ENCODE peak calls at places on chromosomes 11 and 22, in five cellular contexts. N, J, R, Q and M are unnamed samples.

GRCh38 chr11:78265326-78265725 is 76.6 kb downstream of the USP35 start:
- DNase-seq in N (no peak), J (no peak), R (no peak), Q (peak), M (no peak)

GRCh38 chr22:25853078-25853477 is 111.1 kb downstream of the MYO18B start:
- DNase-seq in N (no peak), J (no peak), R (no peak), Q (no peak), M (no peak)

GRCh38 chr11:131724436-131724995 is 354.1 kb downstream of the NTM start:
- DNase-seq in N (no peak), J (no peak), R (no peak), Q (no peak), M (no peak)

GRCh38 chr22:45159652-45160462 is 3.9 kb upstream of the NUP50 start:
- DNase-seq in N (no peak), J (peak), R (no peak), Q (peak), M (no peak)

GRCh38 chr11:11478021-11478420 is 125.0 kb upstream of the CSNK2A3 start:
- DNase-seq in N (no peak), J (no peak), R (no peak), Q (no peak), M (no peak)

GRCh38 chr11:2652857-2653643 is 46.7 kb downstream of the KCNQ1OT1 start:
- DNase-seq in N (no peak), J (no peak), R (no peak), Q (no peak), M (no peak)

GRCh38 chr22:36761553-36762240 is 14.2 kb downstream of the IFT27 start:
- DNase-seq in N (no peak), J (no peak), R (no peak), Q (no peak), M (no peak)

GRCh38 chr11:26231252-26231661 is 100.7 kb upstream of the ANO3 start:
- DNase-seq in N (no peak), J (peak), R (no peak), Q (peak), M (no peak)

GRCh38 chr22:24201681-24202590 is 20.6 kb downstream of the SUSD2 start:
- DNase-seq in N (no peak), J (no peak), R (no peak), Q (peak), M (peak)
- H2AFZ ChIP-seq in N (no peak), J (no peak), R (no peak), Q (no peak), M (no peak)

GRCh38 chr11:68446046-68446725 is 14.4 kb upstream of the PPP6R3 start:
- DNase-seq in N (no peak), J (no peak), R (no peak), Q (no peak), M (no peak)

GRCh38 chr11:68441466-68442230 is 18.9 kb upstream of the PPP6R3 start:
- DNase-seq in N (no peak), J (no peak), R (no peak), Q (peak), M (no peak)

GRCh38 chr11:68447015-68447801 is 13.3 kb upstream of the PPP6R3 start:
- DNase-seq in N (peak), J (peak), R (peak), Q (peak), M (peak)

GRCh38 chr11:68445531-68446035 is 15.0 kb upstream of the PPP6R3 start:
- DNase-seq in N (no peak), J (no peak), R (no peak), Q (no peak), M (no peak)

GRCh38 chr11:68444566-68444965 is 16.0 kb upstream of the PPP6R3 start:
- DNase-seq in N (no peak), J (no peak), R (no peak), Q (no peak), M (no peak)
- H2AFZ ChIP-seq in N (no peak), J (no peak), R (no peak), Q (no peak), M (no peak)

GRCh38 chr11:117181586-117182550 is 3.3 kb downstream of the SIDT2 start:
- DNase-seq in N (no peak), J (no peak), R (no peak), Q (no peak), M (no peak)

GRCh38 chr11:117182551-117182935 is 4.0 kb downstream of the SIDT2 start:
- DNase-seq in N (no peak), J (no peak), R (no peak), Q (no peak), M (no peak)

GRCh38 chr11:117179048-117179999 is 781 bp downstream of the SIDT2 start:
- DNase-seq in N (peak), J (peak), R (no peak), Q (no peak), M (no peak)

GRCh38 chr11:117180020-117180419 is 1.5 kb downstream of the SIDT2 start:
- DNase-seq in N (peak), J (no peak), R (no peak), Q (no peak), M (no peak)

GRCh38 chr11:117180661-117181585 is 2.4 kb downstream of the SIDT2 start:
- DNase-seq in N (peak), J (peak), R (peak), Q (peak), M (no peak)
- H2AFZ ChIP-seq in N (no peak), J (peak), R (no peak), Q (peak), M (no peak)

DNA sequence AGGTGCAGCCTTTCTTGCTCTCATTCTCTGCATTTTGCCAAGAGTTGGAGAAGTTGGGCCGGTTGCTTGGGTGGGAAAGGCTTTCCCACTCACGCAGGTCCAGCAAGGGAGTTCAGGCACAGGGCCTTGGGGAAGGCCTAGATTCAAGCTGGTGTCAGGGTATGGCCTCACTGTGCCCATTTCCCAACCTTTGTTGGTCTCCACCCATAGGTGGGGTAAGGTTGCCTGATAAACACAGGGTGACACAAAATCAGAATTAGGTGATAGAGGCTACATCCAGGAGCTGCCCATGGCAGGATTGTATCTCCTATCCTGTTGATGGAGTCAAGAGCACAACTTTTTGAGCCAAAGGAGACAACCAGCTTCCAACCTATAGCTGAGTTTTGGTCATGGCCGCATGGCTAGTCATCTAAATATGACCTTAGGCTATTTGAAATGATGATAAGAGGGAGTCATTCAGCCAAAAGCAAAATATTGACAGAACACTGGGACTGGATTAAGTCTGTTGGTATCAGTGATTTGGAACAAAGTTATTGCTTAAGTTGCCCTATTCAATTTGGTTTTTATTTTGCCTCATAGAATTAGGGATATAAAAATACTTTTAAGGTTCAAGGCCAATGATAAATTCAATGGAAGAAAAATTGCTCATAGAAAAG is 20.9 kb downstream of the CAT start:
- DNase-seq in N (no peak), J (no peak), R (no peak), Q (no peak), M (no peak)
- H2AFZ ChIP-seq in N (no peak), J (no peak), R (no peak), Q (no peak), M (no peak)

GRCh38 chr22:20153945-20154344 is 3.1 kb upstream of the CCDC188 start:
- DNase-seq in N (no peak), J (no peak), R (no peak), Q (peak), M (no peak)

GRCh38 chr22:20155330-20156041 is 4.6 kb upstream of the CCDC188 start:
- DNase-seq in N (no peak), J (peak), R (no peak), Q (no peak), M (no peak)

GRCh38 chr22:20156042-20156389 is 5.2 kb upstream of the CCDC188 start:
- DNase-seq in N (no peak), J (no peak), R (no peak), Q (no peak), M (no peak)

GRCh38 chr22:20156611-20157415 is 6.0 kb upstream of the CCDC188 start:
- DNase-seq in N (peak), J (peak), R (peak), Q (peak), M (peak)

GRCh38 chr22:20154602-20155183 is 3.8 kb upstream of the CCDC188 start:
- DNase-seq in N (no peak), J (no peak), R (no peak), Q (no peak), M (no peak)
- H2AFZ ChIP-seq in N (no peak), J (peak), R (peak), Q (no peak), M (no peak)

GRCh38 chr11:79441159-79441875 is 487 bp upstream of the TENM4 start:
- DNase-seq in N (no peak), J (no peak), R (peak), Q (peak), M (no peak)
- H2AFZ ChIP-seq in N (no peak), J (no peak), R (peak), Q (peak), M (no peak)

DNA sequence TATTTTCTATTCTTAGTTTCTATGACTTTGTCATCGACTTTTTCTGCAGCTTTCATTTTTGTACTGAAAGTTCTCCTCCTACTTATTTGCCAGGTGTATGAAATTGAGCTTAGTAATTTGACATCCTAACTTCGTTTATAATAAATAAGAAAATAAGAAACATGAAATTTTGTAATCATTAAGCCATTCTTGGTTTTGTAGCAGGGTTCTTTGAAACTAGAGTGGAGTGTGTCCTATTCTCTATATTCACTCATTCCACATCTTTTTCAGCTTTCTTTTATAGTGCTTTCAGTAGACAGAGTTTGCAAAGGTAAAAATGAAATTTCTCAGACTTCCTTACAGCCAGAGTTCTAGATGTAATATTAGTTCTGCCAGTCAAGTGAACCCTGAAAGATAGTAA is 47.8 kb downstream of the FANCF start:
- DNase-seq in N (no peak), J (no peak), R (no peak), Q (no peak), M (no peak)
- H2AFZ ChIP-seq in N (no peak), J (no peak), R (no peak), Q (no peak), M (no peak)